ENCODE peak calls at places on chromosomes 6 and 20, in eight cellular contexts. E, F, R, Z, M, C, L and S are unnamed samples.

GRCh38 chr6:53496797-53497196 is 48.1 kb downstream of the GCLC start:
- DNase-seq in E (no peak), F (no peak), R (peak), Z (no peak), M (no peak), C (peak), L (peak), S (peak)

GRCh38 chr20:62776692-62777527 is 19.4 kb upstream of the MRGBP start:
- DNase-seq in E (no peak), F (no peak), R (peak), Z (peak), M (no peak), C (no peak), L (no peak), S (peak)

GRCh38 chr6:41698350-41698781 is 37.0 kb downstream of the TFEB start:
- DNase-seq in E (no peak), F (no peak), R (no peak), Z (no peak), M (no peak), C (peak), L (peak), S (peak)

GRCh38 chr20:362271-363254 is 15.7 kb downstream of the NRSN2 start:
- DNase-seq in E (peak), F (no peak), R (peak), Z (peak), M (peak), C (peak), L (no peak), S (peak)

GRCh38 chr6:17897681-17898080 is 89.8 kb downstream of the KIF13A start:
- DNase-seq in E (no peak), F (no peak), R (no peak), Z (no peak), M (no peak), C (no peak), L (no peak), S (no peak)

GRCh38 chr20:31704225-31705119 is 18.2 kb downstream of the BCL2L1 start:
- DNase-seq in E (no peak), F (no peak), R (peak), Z (no peak), M (peak), C (peak), L (no peak), S (peak)

GRCh38 chr6:22925304-22925835 is 356.0 kb downstream of the HDGFL1 start:
- DNase-seq in E (no peak), F (no peak), R (no peak), Z (no peak), M (no peak), C (no peak), L (no peak), S (no peak)

GRCh38 chr6:52514514-52514913 is 62.3 kb downstream of the TRAM2 start:
- DNase-seq in E (no peak), F (no peak), R (peak), Z (no peak), M (no peak), C (peak), L (peak), S (peak)

GRCh38 chr6:168120390-168121307 is 41.6 kb upstream of the FRMD1 start:
- DNase-seq in E (no peak), F (no peak), R (no peak), Z (no peak), M (no peak), C (no peak), L (no peak), S (no peak)

GRCh38 chr6:107634147-107635057 is 144.5 kb downstream of the SOBP start:
- DNase-seq in E (no peak), F (no peak), R (no peak), Z (no peak), M (peak), C (no peak), L (no peak), S (no peak)

GRCh38 chr6:28867078-28867414 is 56.7 kb downstream of the TRIM27 start:
- DNase-seq in E (no peak), F (no peak), R (no peak), Z (peak), M (no peak), C (no peak), L (no peak), S (peak)

GRCh38 chr6:159919800-159920199 is 29.0 kb downstream of the MAS1 start:
- DNase-seq in E (no peak), F (no peak), R (no peak), Z (no peak), M (no peak), C (no peak), L (no peak), S (no peak)

GRCh38 chr20:57136734-57137133 is 129.7 kb downstream of the BMP7 start:
- DNase-seq in E (no peak), F (no peak), R (no peak), Z (no peak), M (no peak), C (no peak), L (no peak), S (no peak)

GRCh38 chr6:169326067-169326799 is 72.6 kb upstream of the THBS2 start:
- DNase-seq in E (peak), F (peak), R (no peak), Z (no peak), M (peak), C (no peak), L (no peak), S (peak)

GRCh38 chr20:46572181-46572580 is 21.7 kb upstream of the OCSTAMP start:
- DNase-seq in E (peak), F (no peak), R (no peak), Z (no peak), M (no peak), C (no peak), L (no peak), S (no peak)

GRCh38 chr6:42110683-42111082 is 31.7 kb downstream of the C6orf132 start:
- DNase-seq in E (no peak), F (no peak), R (no peak), Z (no peak), M (no peak), C (no peak), L (no peak), S (no peak)